ENCODE peak calls at places on chromosomes 4 and X, in ten cellular contexts. One of them, this sample, is unnamed.

GRCh38 chr4:184370711-184371389 is 103.5 kb downstream of the IRF2 start:
- DNase-seq in SJSA1: peak; percentile 75
- DNase-seq in HCT116: no peak
- DNase-seq in thyroid gland: no peak
- DNase-seq in CD8-positive, alpha-beta T cell: no peak
- DNase-seq in uterus: no peak
- DNase-seq in H9: no peak
- DNase-seq in IMR-90: peak; percentile 29
- DNase-seq in mucosa of descending colon: no peak
- DNase-seq in gastrocnemius medialis: no peak
- DNase-seq in this sample: no peak

GRCh38 chr4:79661196-79661595 is 253.2 kb upstream of the GK2 start:
- DNase-seq in SJSA1: no peak
- DNase-seq in HCT116: no peak
- DNase-seq in thyroid gland: no peak
- DNase-seq in CD8-positive, alpha-beta T cell: no peak
- DNase-seq in uterus: no peak
- DNase-seq in H9: no peak
- DNase-seq in IMR-90: no peak
- DNase-seq in mucosa of descending colon: no peak
- DNase-seq in gastrocnemius medialis: no peak
- DNase-seq in this sample: no peak

GRCh38 chr4:32929738-32930688 is 2209.8 kb downstream of the PCDH7 start:
- DNase-seq in SJSA1: no peak
- DNase-seq in HCT116: no peak
- DNase-seq in thyroid gland: no peak
- DNase-seq in CD8-positive, alpha-beta T cell: no peak
- DNase-seq in uterus: no peak
- DNase-seq in H9: no peak
- DNase-seq in IMR-90: no peak
- DNase-seq in mucosa of descending colon: no peak
- DNase-seq in gastrocnemius medialis: no peak
- DNase-seq in this sample: peak; percentile 14

GRCh38 chrX:112851806-112852205 is 11.2 kb upstream of the AMOT start:
- DNase-seq in SJSA1: no peak
- DNase-seq in HCT116: no peak
- DNase-seq in thyroid gland: peak; percentile 19
- DNase-seq in CD8-positive, alpha-beta T cell: no peak
- DNase-seq in uterus: peak; percentile 21
- DNase-seq in H9: no peak
- DNase-seq in IMR-90: peak; percentile 73
- DNase-seq in mucosa of descending colon: no peak
- DNase-seq in gastrocnemius medialis: no peak
- DNase-seq in this sample: no peak

GRCh38 chrX:16484338-16484737 is 165.6 kb upstream of the S100G start:
- DNase-seq in SJSA1: peak; percentile 49
- DNase-seq in HCT116: peak; percentile 56
- DNase-seq in thyroid gland: no peak
- DNase-seq in CD8-positive, alpha-beta T cell: no peak
- DNase-seq in uterus: no peak
- DNase-seq in H9: no peak
- DNase-seq in IMR-90: peak; percentile 97
- DNase-seq in mucosa of descending colon: no peak
- DNase-seq in gastrocnemius medialis: no peak
- DNase-seq in this sample: peak; percentile 80

GRCh38 chrX:44872319-44872816 is 620 bp upstream of the KDM6A start:
- DNase-seq in SJSA1: peak; percentile 56
- DNase-seq in HCT116: no peak
- DNase-seq in thyroid gland: peak; percentile 41
- DNase-seq in CD8-positive, alpha-beta T cell: no peak
- DNase-seq in uterus: peak; percentile 44
- DNase-seq in H9: no peak
- DNase-seq in IMR-90: peak; percentile 4
- DNase-seq in mucosa of descending colon: no peak
- DNase-seq in gastrocnemius medialis: peak; percentile 2
- DNase-seq in this sample: peak; percentile 90

GRCh38 chr4:133402616-133403015 is 253.5 kb downstream of the PCDH10 start:
- DNase-seq in SJSA1: no peak
- DNase-seq in HCT116: no peak
- DNase-seq in thyroid gland: no peak
- DNase-seq in CD8-positive, alpha-beta T cell: no peak
- DNase-seq in uterus: no peak
- DNase-seq in H9: no peak
- DNase-seq in IMR-90: no peak
- DNase-seq in mucosa of descending colon: no peak
- DNase-seq in gastrocnemius medialis: no peak
- DNase-seq in this sample: no peak

GRCh38 chr4:108465886-108466491 is 154.4 kb upstream of the RPL34 start:
- DNase-seq in SJSA1: no peak
- DNase-seq in HCT116: no peak
- DNase-seq in thyroid gland: no peak
- DNase-seq in CD8-positive, alpha-beta T cell: no peak
- DNase-seq in uterus: no peak
- DNase-seq in H9: no peak
- DNase-seq in IMR-90: no peak
- DNase-seq in mucosa of descending colon: no peak
- DNase-seq in gastrocnemius medialis: no peak
- DNase-seq in this sample: no peak

GRCh38 chrX:117840645-117841044 is 276.0 kb downstream of the KLHL13 start:
- DNase-seq in SJSA1: no peak
- DNase-seq in HCT116: no peak
- DNase-seq in thyroid gland: no peak
- DNase-seq in CD8-positive, alpha-beta T cell: no peak
- DNase-seq in uterus: no peak
- DNase-seq in H9: no peak
- DNase-seq in IMR-90: no peak
- DNase-seq in mucosa of descending colon: no peak
- DNase-seq in gastrocnemius medialis: no peak
- DNase-seq in this sample: no peak

GRCh38 chr4:150264595-150265141 is 186.4 kb downstream of the DCLK2 start:
- DNase-seq in SJSA1: peak; percentile 54
- DNase-seq in HCT116: no peak
- DNase-seq in thyroid gland: no peak
- DNase-seq in CD8-positive, alpha-beta T cell: no peak
- DNase-seq in uterus: no peak
- DNase-seq in H9: no peak
- DNase-seq in IMR-90: no peak
- DNase-seq in mucosa of descending colon: no peak
- DNase-seq in gastrocnemius medialis: no peak
- DNase-seq in this sample: no peak

GRCh38 chr4:171954650-171955049 is 141.4 kb downstream of the GALNTL6 start:
- DNase-seq in SJSA1: no peak
- DNase-seq in HCT116: peak; percentile 4
- DNase-seq in thyroid gland: no peak
- DNase-seq in CD8-positive, alpha-beta T cell: no peak
- DNase-seq in uterus: no peak
- DNase-seq in H9: no peak
- DNase-seq in IMR-90: no peak
- DNase-seq in mucosa of descending colon: no peak
- DNase-seq in gastrocnemius medialis: no peak
- DNase-seq in this sample: no peak

GRCh38 chr4:36165256-36166005 is 78.9 kb downstream of the ARAP2 start:
- DNase-seq in SJSA1: no peak
- DNase-seq in HCT116: no peak
- DNase-seq in thyroid gland: no peak
- DNase-seq in CD8-positive, alpha-beta T cell: no peak
- DNase-seq in uterus: no peak
- DNase-seq in H9: no peak
- DNase-seq in IMR-90: peak; percentile 28
- DNase-seq in mucosa of descending colon: no peak
- DNase-seq in gastrocnemius medialis: no peak
- DNase-seq in this sample: no peak

GRCh38 chr4:38013461-38014366 is 53.5 kb downstream of the PTTG2 start:
- DNase-seq in SJSA1: no peak
- DNase-seq in HCT116: peak; percentile 31
- DNase-seq in thyroid gland: peak; percentile 91
- DNase-seq in CD8-positive, alpha-beta T cell: no peak
- DNase-seq in uterus: no peak
- DNase-seq in H9: no peak
- DNase-seq in IMR-90: peak; percentile 55
- DNase-seq in mucosa of descending colon: no peak
- DNase-seq in gastrocnemius medialis: peak; percentile 14
- DNase-seq in this sample: peak; percentile 86

GRCh38 chrX:83521905-83522304 is 13.8 kb downstream of the POU3F4 start:
- DNase-seq in SJSA1: no peak
- DNase-seq in HCT116: no peak
- DNase-seq in thyroid gland: no peak
- DNase-seq in CD8-positive, alpha-beta T cell: no peak
- DNase-seq in uterus: no peak
- DNase-seq in H9: no peak
- DNase-seq in IMR-90: no peak
- DNase-seq in mucosa of descending colon: no peak
- DNase-seq in gastrocnemius medialis: no peak
- DNase-seq in this sample: no peak

GRCh38 chr4:121377065-121377464 is 3.8 kb downstream of the QRFPR start:
- DNase-seq in SJSA1: no peak
- DNase-seq in HCT116: no peak
- DNase-seq in thyroid gland: no peak
- DNase-seq in CD8-positive, alpha-beta T cell: no peak
- DNase-seq in uterus: no peak
- DNase-seq in H9: no peak
- DNase-seq in IMR-90: no peak
- DNase-seq in mucosa of descending colon: no peak
- DNase-seq in gastrocnemius medialis: no peak
- DNase-seq in this sample: no peak

GRCh38 chrX:143363419-143363818 is 153.9 kb downstream of the SPANXN3 start:
- DNase-seq in SJSA1: no peak
- DNase-seq in HCT116: no peak
- DNase-seq in thyroid gland: peak; percentile 8
- DNase-seq in CD8-positive, alpha-beta T cell: no peak
- DNase-seq in uterus: no peak
- DNase-seq in H9: no peak
- DNase-seq in IMR-90: no peak
- DNase-seq in mucosa of descending colon: no peak
- DNase-seq in gastrocnemius medialis: no peak
- DNase-seq in this sample: no peak

GRCh38 chr4:82650868-82651267 is 89.1 kb upstream of the TMEM150C start:
- DNase-seq in SJSA1: no peak
- DNase-seq in HCT116: no peak
- DNase-seq in thyroid gland: no peak
- DNase-seq in CD8-positive, alpha-beta T cell: no peak
- DNase-seq in uterus: no peak
- DNase-seq in H9: no peak
- DNase-seq in IMR-90: no peak
- DNase-seq in mucosa of descending colon: no peak
- DNase-seq in gastrocnemius medialis: no peak
- DNase-seq in this sample: no peak

GRCh38 chr4:89284828-89285227 is 22.8 kb downstream of the GPRIN3 start:
- DNase-seq in SJSA1: no peak
- DNase-seq in HCT116: no peak
- DNase-seq in thyroid gland: no peak
- DNase-seq in CD8-positive, alpha-beta T cell: no peak
- DNase-seq in uterus: no peak
- DNase-seq in H9: no peak
- DNase-seq in IMR-90: no peak
- DNase-seq in mucosa of descending colon: no peak
- DNase-seq in gastrocnemius medialis: no peak
- DNase-seq in this sample: peak; percentile 48

GRCh38 chrX:95903490-95903889 is 781.2 kb upstream of the DIAPH2 start:
- DNase-seq in SJSA1: no peak
- DNase-seq in HCT116: no peak
- DNase-seq in thyroid gland: no peak
- DNase-seq in CD8-positive, alpha-beta T cell: no peak
- DNase-seq in uterus: no peak
- DNase-seq in H9: peak; percentile 61
- DNase-seq in IMR-90: no peak
- DNase-seq in mucosa of descending colon: no peak
- DNase-seq in gastrocnemius medialis: no peak
- DNase-seq in this sample: no peak

GRCh38 chr4:76616526-76616925 is 181.5 kb downstream of the SHROOM3 start:
- DNase-seq in SJSA1: no peak
- DNase-seq in HCT116: no peak
- DNase-seq in thyroid gland: no peak
- DNase-seq in CD8-positive, alpha-beta T cell: no peak
- DNase-seq in uterus: no peak
- DNase-seq in H9: no peak
- DNase-seq in IMR-90: no peak
- DNase-seq in mucosa of descending colon: no peak
- DNase-seq in gastrocnemius medialis: no peak
- DNase-seq in this sample: no peak
- H3K4me1 ChIP-seq in SJSA1: peaks cover 14% of the 10 kb centered on the region
- H3K4me1 ChIP-seq in HCT116: no peaks in the 10 kb centered on the region
- H3K4me1 ChIP-seq in thyroid gland: peaks cover 15% of the 10 kb centered on the region
- H3K4me1 ChIP-seq in CD8-positive, alpha-beta T cell: no peaks in the 10 kb centered on the region
- H3K4me1 ChIP-seq in uterus: no peaks in the 10 kb centered on the region
- H3K4me1 ChIP-seq in H9: peaks cover 2% of the 10 kb centered on the region
- H3K4me1 ChIP-seq in IMR-90: peaks cover 14% of the 10 kb centered on the region
- H3K4me1 ChIP-seq in mucosa of descending colon: peaks cover 24% of the 10 kb centered on the region
- H3K4me1 ChIP-seq in gastrocnemius medialis: no peaks in the 10 kb centered on the region
- H3K4me1 ChIP-seq in this sample: peaks cover 31% of the 10 kb centered on the region

DNA sequence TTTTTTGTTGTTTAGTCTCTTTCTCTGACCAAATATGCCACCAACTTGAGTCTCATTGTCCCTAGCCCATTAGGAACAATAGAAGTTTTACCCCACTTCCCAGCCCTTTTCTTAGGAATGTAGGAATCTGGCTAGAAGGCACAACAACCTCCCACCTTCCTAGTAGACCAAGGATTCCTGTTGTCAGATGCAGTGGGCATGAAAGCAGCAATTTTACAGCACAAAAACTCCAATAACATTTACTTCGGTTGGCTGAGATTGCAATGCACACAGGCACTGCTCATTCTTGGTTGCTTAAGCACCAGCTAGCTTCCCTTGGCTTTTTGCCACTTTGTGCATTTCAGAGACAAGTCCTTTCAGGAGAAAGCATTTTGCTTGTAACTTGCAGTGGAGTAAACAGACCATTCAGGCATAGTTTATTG is 312.8 kb downstream of the TENM3 start:
- DNase-seq in SJSA1: peak; percentile 90
- DNase-seq in HCT116: no peak
- DNase-seq in thyroid gland: peak; percentile 79
- DNase-seq in CD8-positive, alpha-beta T cell: no peak
- DNase-seq in uterus: peak; percentile 18
- DNase-seq in H9: peak; percentile 47
- DNase-seq in IMR-90: peak; percentile 91
- DNase-seq in mucosa of descending colon: no peak
- DNase-seq in gastrocnemius medialis: no peak
- DNase-seq in this sample: no peak
- H3K4me1 ChIP-seq in SJSA1: peaks cover 63% of the 10 kb centered on the region
- H3K4me1 ChIP-seq in HCT116: no peaks in the 10 kb centered on the region
- H3K4me1 ChIP-seq in thyroid gland: peaks cover 27% of the 10 kb centered on the region
- H3K4me1 ChIP-seq in CD8-positive, alpha-beta T cell: no peaks in the 10 kb centered on the region
- H3K4me1 ChIP-seq in uterus: no peaks in the 10 kb centered on the region
- H3K4me1 ChIP-seq in H9: peaks cover 14% of the 10 kb centered on the region
- H3K4me1 ChIP-seq in IMR-90: peaks cover 11% of the 10 kb centered on the region
- H3K4me1 ChIP-seq in mucosa of descending colon: no peaks in the 10 kb centered on the region
- H3K4me1 ChIP-seq in gastrocnemius medialis: peaks cover 12% of the 10 kb centered on the region
- H3K4me1 ChIP-seq in this sample: peaks cover 12% of the 10 kb centered on the region

GRCh38 chrX:133602881-133603280 is 187.6 kb upstream of the GPC4 start:
- DNase-seq in SJSA1: no peak
- DNase-seq in HCT116: no peak
- DNase-seq in thyroid gland: no peak
- DNase-seq in CD8-positive, alpha-beta T cell: no peak
- DNase-seq in uterus: no peak
- DNase-seq in H9: no peak
- DNase-seq in IMR-90: no peak
- DNase-seq in mucosa of descending colon: no peak
- DNase-seq in gastrocnemius medialis: no peak
- DNase-seq in this sample: no peak
- H3K4me1 ChIP-seq in SJSA1: no peaks in the 10 kb centered on the region
- H3K4me1 ChIP-seq in HCT116: no peaks in the 10 kb centered on the region
- H3K4me1 ChIP-seq in thyroid gland: peaks cover 5% of the 10 kb centered on the region
- H3K4me1 ChIP-seq in CD8-positive, alpha-beta T cell: no peaks in the 10 kb centered on the region
- H3K4me1 ChIP-seq in uterus: no peaks in the 10 kb centered on the region
- H3K4me1 ChIP-seq in H9: no peaks in the 10 kb centered on the region
- H3K4me1 ChIP-seq in IMR-90: no peaks in the 10 kb centered on the region
- H3K4me1 ChIP-seq in mucosa of descending colon: no peaks in the 10 kb centered on the region
- H3K4me1 ChIP-seq in gastrocnemius medialis: peaks cover under 1% of the 10 kb centered on the region
- H3K4me1 ChIP-seq in this sample: peaks cover 4% of the 10 kb centered on the region

GRCh38 chr4:85722401-85722800 is 247.5 kb downstream of the ARHGAP24 start:
- DNase-seq in SJSA1: no peak
- DNase-seq in HCT116: no peak
- DNase-seq in thyroid gland: no peak
- DNase-seq in CD8-positive, alpha-beta T cell: no peak
- DNase-seq in uterus: no peak
- DNase-seq in H9: no peak
- DNase-seq in IMR-90: no peak
- DNase-seq in mucosa of descending colon: no peak
- DNase-seq in gastrocnemius medialis: no peak
- DNase-seq in this sample: no peak
- H3K4me1 ChIP-seq in SJSA1: peaks cover 9% of the 10 kb centered on the region
- H3K4me1 ChIP-seq in HCT116: peaks cover 7% of the 10 kb centered on the region
- H3K4me1 ChIP-seq in thyroid gland: peaks cover 5% of the 10 kb centered on the region
- H3K4me1 ChIP-seq in CD8-positive, alpha-beta T cell: no peaks in the 10 kb centered on the region
- H3K4me1 ChIP-seq in uterus: no peaks in the 10 kb centered on the region
- H3K4me1 ChIP-seq in H9: no peaks in the 10 kb centered on the region
- H3K4me1 ChIP-seq in IMR-90: no peaks in the 10 kb centered on the region
- H3K4me1 ChIP-seq in mucosa of descending colon: no peaks in the 10 kb centered on the region
- H3K4me1 ChIP-seq in gastrocnemius medialis: peaks cover 6% of the 10 kb centered on the region
- H3K4me1 ChIP-seq in this sample: peaks cover 4% of the 10 kb centered on the region

This sample was measured in osteoblast.